ENCODE peak calls at places on chromosome 4, in five cellular contexts. X is fibroblast of lung; Y is heart right ventricle; O is trophoblast cell; M is CD8-positive, alpha-beta memory T cell. W is an unnamed sample.

GRCh38 chr4:106985830-106986229 is 50.3 kb downstream of the DKK2 start:
- DNase-seq in Y (no peak), X (peak; percentile 6), O (no peak), M (no peak), W (no peak)

GRCh38 chr4:44446801-44447562 is 1.6 kb downstream of the KCTD8 start:
- DNase-seq in Y (no peak), X (no peak), M (no peak), O (no peak), W (peak; percentile 28)

GRCh38 chr4:150250293-150250997 is 172.2 kb downstream of the DCLK2 start:
- DNase-seq in O (no peak), Y (no peak), M (no peak), X (no peak), W (no peak)

GRCh38 chr4:1512738-1513660 is 106.8 kb upstream of the NKX1-1 start:
- DNase-seq in M (peak; percentile 47), X (peak; percentile 11), Y (no peak), O (no peak), W (peak; percentile 71)

GRCh38 chr4:147633113-147633512 is 15.9 kb downstream of the TMEM184C start:
- DNase-seq in X (peak; percentile 49), O (no peak), M (no peak), Y (no peak), W (no peak)

GRCh38 chr4:182276214-182277109 is 33.3 kb downstream of the TENM3 start:
- DNase-seq in Y (no peak), X (no peak), M (no peak), O (no peak), W (no peak)

GRCh38 chr4:20253272-20253798 is 1.6 kb downstream of the SLIT2 start:
- DNase-seq in X (peak; percentile 24), O (no peak), Y (no peak), M (no peak), W (peak; percentile 9)

GRCh38 chr4:26242451-26242850 is 78.4 kb upstream of the RBPJ start:
- DNase-seq in M (no peak), Y (no peak), O (no peak), X (peak; percentile 62), W (no peak)

GRCh38 chr4:107997001-107997788 is 7.5 kb downstream of the HADH start:
- DNase-seq in O (no peak), M (no peak), Y (peak; percentile 73), X (peak; percentile 81), W (no peak)

GRCh38 chr4:143411527-143412480 is 75.1 kb downstream of the GAB1 start:
- DNase-seq in Y (no peak), O (no peak), M (no peak), X (peak; percentile 50), W (no peak)

GRCh38 chr4:172177382-172177781 is 364.2 kb downstream of the GALNTL6 start:
- DNase-seq in O (no peak), M (no peak), X (no peak), Y (no peak), W (no peak)

GRCh38 chr4:47837582-47838294 is at the start of gene CORIN:
- DNase-seq in O (no peak), Y (no peak), X (no peak), M (no peak), W (peak; percentile 50)

GRCh38 chr4:4425119-4425690 is 38.3 kb downstream of the NSG1 start:
- DNase-seq in M (no peak), X (no peak), O (no peak), Y (no peak), W (no peak)

GRCh38 chr4:115159141-115159540 is 45.7 kb upstream of the NDST4 start:
- DNase-seq in M (no peak), Y (no peak), O (no peak), X (peak; percentile 26), W (no peak)

GRCh38 chr4:139889194-139889762 is 223.7 kb downstream of the MGST2 start:
- DNase-seq in Y (no peak), O (peak; percentile 40), X (no peak), M (no peak), W (no peak)

GRCh38 chr4:135508006-135508714 is 1306.6 kb upstream of the PABPC4L start:
- DNase-seq in X (peak; percentile 93), O (no peak), Y (no peak), M (no peak), W (no peak)

GRCh38 chr4:117529401-117529800 is 444.0 kb upstream of the TRAM1L1 start:
- DNase-seq in M (no peak), O (no peak), Y (no peak), X (no peak), W (no peak)

GRCh38 chr4:27366424-27366823 is 505.8 kb downstream of the STIM2 start:
- DNase-seq in Y (no peak), O (no peak), M (no peak), X (peak; percentile 96), W (no peak)

GRCh38 chr4:124953059-124953850 is 240.7 kb upstream of the ANKRD50 start:
- DNase-seq in Y (no peak), O (no peak), M (no peak), X (peak; percentile 88), W (no peak)

GRCh38 chr4:174648859-174649258 is 126.6 kb upstream of the HPGD start:
- DNase-seq in M (no peak), X (no peak), Y (no peak), O (no peak), W (no peak)

GRCh38 chr4:120769227-120769626 is 153.3 kb downstream of the PRDM5 start:
- DNase-seq in O (no peak), X (peak; percentile 81), M (no peak), Y (no peak), W (no peak)

GRCh38 chr4:82833696-82834313 is 35.2 kb upstream of the SCD5 start:
- DNase-seq in X (peak; percentile 88), O (peak; percentile 55), M (no peak), Y (peak; percentile 22), W (no peak)

GRCh38 chr4:950136-951020 is 18.1 kb downstream of the TMEM175 start:
- DNase-seq in Y (no peak), X (no peak), O (no peak), M (peak; percentile 30), W (no peak)

GRCh38 chr4:1447676-1448588 is 41.7 kb upstream of the NKX1-1 start:
- DNase-seq in X (no peak), M (no peak), O (no peak), Y (no peak), W (no peak)

GRCh38 chr4:38320349-38320707 is 343.7 kb upstream of the KLF3 start:
- DNase-seq in M (no peak), O (no peak), Y (no peak), X (no peak), W (no peak)

GRCh38 chr4:72604324-72604723 is 35.3 kb upstream of the ADAMTS3 start:
- DNase-seq in O (no peak), Y (no peak), X (peak; percentile 66), M (no peak), W (no peak)

GRCh38 chr4:42720514-42720913 is 63.6 kb upstream of the ATP8A1 start:
- DNase-seq in O (no peak), M (no peak), Y (no peak), X (no peak), W (no peak)

GRCh38 chr4:182170417-182170935 is 72.7 kb upstream of the TENM3 start:
- DNase-seq in X (no peak), M (no peak), Y (no peak), O (no peak), W (no peak)

GRCh38 chr4:142500966-142501365 is 345.1 kb downstream of the INPP4B start:
- DNase-seq in Y (no peak), O (no peak), M (no peak), X (no peak), W (no peak)

GRCh38 chr4:52956691-52957090 is 94.6 kb downstream of the RASL11B start:
- DNase-seq in Y (no peak), M (no peak), O (no peak), X (no peak), W (no peak)

GRCh38 chr4:52959545-52959944 is 97.4 kb downstream of the RASL11B start:
- DNase-seq in M (no peak), O (no peak), Y (no peak), X (peak; percentile 53), W (no peak)

GRCh38 chr4:52958232-52958631 is 96.1 kb downstream of the RASL11B start:
- DNase-seq in O (no peak), X (no peak), M (no peak), Y (no peak), W (no peak)

GRCh38 chr4:52957220-52957686 is 95.1 kb downstream of the RASL11B start:
- DNase-seq in O (no peak), X (peak; percentile 40), Y (peak; percentile 21), M (no peak), W (no peak)

GRCh38 chr4:52957791-52958190 is 95.7 kb downstream of the RASL11B start:
- DNase-seq in X (no peak), Y (no peak), O (no peak), M (no peak), W (no peak)
- H3K27ac ChIP-seq in X (peak overlapping the region; percentile 25), Y (peak overlapping the region; percentile 65), O (no peak overlapping the region), M (no peak overlapping the region), W (no peak overlapping the region)

DNA sequence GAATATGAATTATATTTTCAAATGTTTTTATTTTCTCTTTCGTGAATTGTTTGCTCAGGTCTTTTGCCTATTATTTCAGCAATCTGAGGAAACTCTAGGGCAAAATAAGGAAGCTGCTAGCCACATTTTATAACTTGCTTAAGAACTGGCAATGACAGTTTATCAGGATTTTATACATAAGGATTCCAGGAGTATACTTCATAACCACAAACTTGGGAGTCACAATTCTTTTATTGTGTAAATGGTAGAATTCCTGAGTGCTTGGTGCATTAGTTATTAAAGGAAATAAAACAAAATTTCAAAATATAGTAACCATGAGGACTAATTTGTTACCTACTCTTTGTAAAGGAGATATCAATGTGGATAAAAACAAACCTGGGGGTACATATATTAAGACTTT is 54.4 kb downstream of the PALLD start:
- DNase-seq in O (no peak), M (no peak), X (peak; percentile 91), Y (no peak), W (no peak)
- H3K27ac ChIP-seq in O (no peak overlapping the region), M (no peak overlapping the region), X (peak overlapping the region; percentile 81), Y (no peak overlapping the region), W (no peak overlapping the region)

DNA sequence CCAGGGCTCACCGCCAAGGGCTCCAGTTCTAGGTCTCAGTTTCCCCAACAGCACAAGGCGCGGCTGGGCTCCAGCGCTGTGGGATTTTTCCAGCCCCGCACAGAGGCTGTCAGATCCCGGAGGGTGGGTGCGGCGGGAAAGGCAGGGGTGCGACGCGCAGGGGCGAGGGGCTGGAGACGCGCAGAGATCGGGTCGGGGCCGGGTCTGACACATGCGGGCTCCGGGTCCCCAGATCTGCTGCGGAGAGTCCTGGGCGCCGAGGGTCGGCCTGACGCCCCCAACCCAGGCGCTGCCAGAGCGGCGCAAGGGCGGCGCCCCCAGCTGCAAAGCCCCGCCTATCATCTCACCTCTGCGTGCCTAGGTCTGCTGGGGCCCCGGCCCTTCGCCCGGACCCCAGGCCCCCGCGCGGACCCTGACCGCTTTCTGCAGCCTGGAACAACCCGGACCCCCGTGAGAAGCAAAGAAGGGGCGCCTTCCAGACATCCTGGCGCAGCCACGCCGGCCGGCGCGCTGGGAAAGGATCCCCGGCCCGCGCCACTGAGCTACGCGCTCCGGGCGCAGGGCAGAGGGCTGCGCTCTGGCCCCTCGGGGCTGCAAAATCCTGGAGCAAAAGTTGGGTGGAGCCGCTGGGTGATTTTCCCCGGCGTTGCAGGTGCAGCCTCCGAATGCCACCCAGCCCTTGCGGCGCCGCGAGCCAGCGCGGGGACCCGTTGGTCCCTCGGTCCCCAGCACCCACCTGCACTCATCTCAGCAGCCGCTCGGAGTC is 486 bp downstream of the ABLIM2 start:
- DNase-seq in O (no peak), M (no peak), Y (no peak), X (no peak), W (no peak)
- H3K27ac ChIP-seq in O (no peak overlapping the region), M (no peak overlapping the region), Y (peak overlapping the region; percentile 34), X (no peak overlapping the region), W (no peak overlapping the region)

GRCh38 chr4:152104286-152104685 is 343.5 kb upstream of the GATB start:
- DNase-seq in M (no peak), X (no peak), O (no peak), Y (no peak), W (no peak)
- H3K27ac ChIP-seq in M (no peak overlapping the region), X (no peak overlapping the region), O (no peak overlapping the region), Y (no peak overlapping the region), W (no peak overlapping the region)

W was measured in WERI-Rb-1.